ENCODE peak calls at places on chromosomes 3 and 15, in five cellular contexts. D is Caco-2; W is body of pancreas; V is upper lobe of left lung; N is CD8-positive, alpha-beta memory T cell. G is an unnamed sample.

GRCh38 chr15:101124731-101125558 is 126.9 kb downstream of the CHSY1 start:
- DNase-seq in D (no peak), W (no peak), V (no peak), N (no peak), G (no peak)

GRCh38 chr3:107308716-107309115 is 68.5 kb upstream of the CCDC54 start:
- DNase-seq in D (no peak), W (no peak), V (no peak), N (no peak), G (no peak)

GRCh38 chr3:43953814-43954241 is 263.1 kb downstream of the ABHD5 start:
- DNase-seq in D (no peak), W (no peak), V (no peak), N (no peak), G (no peak)

GRCh38 chr3:179037361-179037760 is 34.2 kb downstream of the ZMAT3 start:
- DNase-seq in D (no peak), W (no peak), V (no peak), N (peak; percentile 28), G (no peak)

GRCh38 chr15:90552162-90552928 is 22.6 kb downstream of the CRTC3 start:
- DNase-seq in D (no peak), W (no peak), V (no peak), N (no peak), G (no peak)

GRCh38 chr3:141308588-141309218 is 59.6 kb upstream of the ZBTB38 start:
- DNase-seq in D (peak; percentile 74), W (peak; percentile 79), V (peak; percentile 70), N (no peak), G (peak; percentile 71)

GRCh38 chr15:66065325-66065724 is 188.2 kb downstream of the MEGF11 start:
- DNase-seq in D (no peak), W (no peak), V (no peak), N (no peak), G (no peak)

GRCh38 chr3:196287066-196287404 is 491 bp downstream of the PCYT1A start:
- DNase-seq in D (no peak), W (no peak), V (peak; percentile 39), N (no peak), G (no peak)

GRCh38 chr15:90706394-90707327 is 10.5 kb upstream of the BLM start:
- DNase-seq in D (no peak), W (no peak), V (no peak), N (no peak), G (no peak)

GRCh38 chr3:13851997-13852637 is 27.8 kb downstream of the WNT7A start:
- DNase-seq in D (no peak), W (no peak), V (no peak), N (no peak), G (no peak)

GRCh38 chr3:186374370-186374769 is 12.3 kb upstream of the DGKG start:
- DNase-seq in D (no peak), W (no peak), V (no peak), N (no peak), G (no peak)

GRCh38 chr15:35648941-35649340 is 103.0 kb upstream of the DPH6 start:
- DNase-seq in D (no peak), W (no peak), V (no peak), N (no peak), G (no peak)

GRCh38 chr3:5136619-5137429 is 14.7 kb downstream of the ARL8B start:
- DNase-seq in D (peak; percentile 37), W (no peak), V (no peak), N (peak; percentile 45), G (peak; percentile 33)

GRCh38 chr3:99659032-99659431 is 20.6 kb downstream of the COL8A1 start:
- DNase-seq in D (no peak), W (no peak), V (no peak), N (no peak), G (no peak)

GRCh38 chr3:47409688-47410416 is 29.0 kb downstream of the PTPN23 start:
- DNase-seq in D (no peak), W (no peak), V (no peak), N (no peak), G (no peak)

DNA sequence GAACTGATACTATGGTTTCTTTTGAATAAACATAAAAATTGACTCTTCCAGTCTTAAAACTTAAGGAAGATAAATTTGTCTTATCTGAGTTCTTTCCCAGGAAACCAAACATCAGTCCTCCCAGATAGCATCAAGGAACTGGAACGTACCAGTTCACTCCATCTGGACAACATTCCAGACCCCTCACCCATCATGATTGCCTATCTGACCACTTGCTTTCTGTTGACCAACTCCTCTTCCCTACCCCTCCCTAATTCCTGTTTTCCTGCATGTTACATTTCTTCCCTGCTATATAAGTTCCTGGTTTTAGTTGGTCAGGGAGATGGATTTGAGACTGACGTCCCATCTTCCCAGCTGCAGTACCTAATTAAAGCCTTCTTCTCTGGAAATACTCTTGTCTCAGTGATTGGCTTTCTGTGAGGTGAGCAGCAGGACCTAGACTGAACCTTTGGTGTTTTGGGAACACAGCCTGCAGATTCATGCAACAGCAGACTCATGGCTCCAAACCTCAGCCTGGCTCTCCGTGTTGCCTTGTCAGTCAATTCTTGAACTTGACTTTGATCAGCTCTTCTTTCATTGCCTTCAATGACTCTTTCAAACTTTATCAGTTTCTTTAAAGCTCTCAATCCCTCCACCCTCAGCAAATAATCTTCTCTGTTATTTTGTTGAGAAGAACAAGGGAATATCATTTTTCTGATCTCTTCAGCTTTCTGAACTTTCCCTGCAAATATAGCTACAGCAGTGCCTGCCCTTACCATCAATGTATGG is 123.6 kb downstream of the RPL22L1 start:
- DNase-seq in D (no peak), W (no peak), V (no peak), N (no peak), G (no peak)
- H3K4me1 ChIP-seq in D (peaks cover 23% of the 10 kb centered on the region), W (peaks cover 4% of the 10 kb centered on the region), V (no peaks in the 10 kb centered on the region), N (no peaks in the 10 kb centered on the region), G (peaks cover 10% of the 10 kb centered on the region)

DNA sequence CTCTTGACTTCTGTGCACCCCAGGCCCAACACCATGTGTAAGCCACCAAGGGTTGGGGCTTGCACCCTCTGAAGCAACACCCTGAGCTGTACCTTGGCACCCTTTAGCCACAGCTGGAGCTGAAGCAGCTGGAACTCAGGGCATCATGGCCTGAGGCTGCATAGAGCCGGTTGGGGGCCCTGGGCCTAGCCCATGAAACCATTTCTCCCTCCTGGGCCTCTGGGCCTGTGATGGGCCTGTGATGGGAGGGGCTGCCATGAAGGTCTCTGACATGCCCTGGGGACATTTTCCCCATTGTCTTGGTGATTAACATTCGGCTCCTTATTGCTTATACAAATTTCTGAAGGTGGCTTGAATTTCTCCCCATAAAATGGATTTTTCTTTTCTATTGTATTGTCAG is 22.4 kb upstream of the ADAMTSL3 start:
- DNase-seq in D (no peak), W (no peak), V (no peak), N (no peak), G (no peak)
- H3K4me1 ChIP-seq in D (no peaks in the 10 kb centered on the region), W (no peaks in the 10 kb centered on the region), V (no peaks in the 10 kb centered on the region), N (no peaks in the 10 kb centered on the region), G (no peaks in the 10 kb centered on the region)

GRCh38 chr3:157135671-157136396 is 24.1 kb downstream of the CCNL1 start:
- DNase-seq in D (no peak), W (peak; percentile 65), V (no peak), N (no peak), G (no peak)

GRCh38 chr3:157134620-157135191 is 25.2 kb downstream of the CCNL1 start:
- DNase-seq in D (no peak), W (peak; percentile 84), V (no peak), N (no peak), G (no peak)

GRCh38 chr3:157133434-157134320 is 26.3 kb downstream of the CCNL1 start:
- DNase-seq in D (no peak), W (no peak), V (no peak), N (no peak), G (no peak)

GRCh38 chr3:157139938-157140534 is 19.9 kb downstream of the CCNL1 start:
- DNase-seq in D (no peak), W (no peak), V (no peak), N (no peak), G (no peak)

DNA sequence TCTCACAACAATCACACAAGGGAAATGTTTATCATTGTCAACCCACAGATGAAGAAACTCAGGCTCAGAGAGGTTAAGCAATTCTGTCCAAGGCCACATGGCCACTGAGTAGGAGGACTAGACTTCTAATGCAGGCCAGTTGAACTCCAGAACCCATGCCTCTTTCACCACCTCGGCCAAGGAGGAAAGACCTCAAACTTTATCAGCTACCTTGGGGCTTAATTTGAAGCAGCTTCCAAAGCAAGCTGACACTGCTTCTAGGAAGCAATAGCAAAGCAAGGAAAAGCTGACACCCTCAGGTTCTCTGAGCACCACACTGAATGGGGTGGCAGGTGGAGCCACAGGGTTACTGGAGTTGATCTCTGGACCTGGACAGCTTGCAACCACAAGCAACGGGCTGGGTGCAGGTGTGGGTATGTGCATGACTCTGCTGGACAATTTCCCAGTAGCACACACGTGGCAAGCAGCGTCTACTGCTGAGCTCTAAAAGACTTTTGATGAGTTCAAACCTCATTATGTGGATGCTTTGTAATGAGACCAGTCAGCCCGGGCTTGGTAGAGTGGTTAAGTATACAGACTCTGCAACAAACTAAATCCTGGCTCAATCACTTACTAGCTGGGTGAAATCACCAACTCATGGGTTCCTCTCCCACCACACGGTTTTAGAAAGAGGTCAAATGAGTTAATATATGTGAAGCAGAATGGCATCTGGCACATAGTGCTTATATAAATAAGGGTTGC is 23.1 kb downstream of the CCNL1 start:
- DNase-seq in D (no peak), W (peak; percentile 81), V (peak; percentile 61), N (no peak), G (no peak)
- H3K4me1 ChIP-seq in D (peaks cover 27% of the 10 kb centered on the region), W (peaks cover 57% of the 10 kb centered on the region), V (peaks cover 28% of the 10 kb centered on the region), N (peaks cover 28% of the 10 kb centered on the region), G (peaks cover 3% of the 10 kb centered on the region)

GRCh38 chr15:45670511-45670910 is 35.7 kb downstream of the SQOR start:
- DNase-seq in D (no peak), W (no peak), V (no peak), N (no peak), G (no peak)
- H3K4me1 ChIP-seq in D (no peaks in the 10 kb centered on the region), W (no peaks in the 10 kb centered on the region), V (peaks cover 16% of the 10 kb centered on the region), N (no peaks in the 10 kb centered on the region), G (no peaks in the 10 kb centered on the region)

GRCh38 chr3:38138347-38139190 is at the start of gene MYD88:
- DNase-seq in D (peak; percentile 76), W (peak; percentile 77), V (peak; percentile 93), N (peak; percentile 82), G (peak; percentile 88)

GRCh38 chr3:38137615-38138346 is 680 bp upstream of the MYD88 start:
- DNase-seq in D (peak; percentile 41), W (peak; percentile 22), V (no peak), N (peak; percentile 5), G (peak; percentile 38)

GRCh38 chr3:38136272-38136806 is 588 bp downstream of the ACAA1 start:
- DNase-seq in D (no peak), W (peak; percentile 51), V (peak; percentile 50), N (no peak), G (no peak)

GRCh38 chr3:38139191-38139590 is 730 bp downstream of the MYD88 start:
- DNase-seq in D (no peak), W (peak; percentile 9), V (no peak), N (no peak), G (no peak)

GRCh38 chr3:38136807-38137614 is at the start of gene ACAA1:
- DNase-seq in D (peak; percentile 99), W (peak; percentile 100), V (peak; percentile 100), N (peak; percentile 96), G (peak; percentile 100)
- H3K4me1 ChIP-seq in D (peaks cover 44% of the 10 kb centered on the region), W (peaks cover 65% of the 10 kb centered on the region), V (peaks cover 69% of the 10 kb centered on the region), N (peaks cover 37% of the 10 kb centered on the region), G (peaks cover 28% of the 10 kb centered on the region)

DNA sequence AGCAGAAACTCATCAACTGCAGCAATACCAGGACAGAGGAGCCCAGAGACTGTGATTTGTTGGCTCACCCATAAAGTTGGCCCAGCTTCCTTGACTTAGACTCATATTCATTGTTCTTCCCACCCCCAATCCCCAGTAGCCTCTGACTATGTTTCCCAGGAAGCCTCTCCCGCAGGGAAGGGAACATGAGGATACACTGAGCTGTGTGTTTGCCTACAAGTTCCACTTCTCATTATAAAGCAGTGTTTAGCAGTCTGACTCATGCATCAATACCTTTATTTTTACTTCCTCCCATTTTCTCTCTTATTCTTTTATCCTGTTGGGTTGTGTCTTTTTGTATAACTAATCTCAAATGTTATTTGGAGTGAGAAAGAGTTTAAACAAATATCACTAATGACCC is 111.6 kb upstream of the PHLDB2 start:
- DNase-seq in D (no peak), W (no peak), V (no peak), N (no peak), G (no peak)
- H3K4me1 ChIP-seq in D (no peaks in the 10 kb centered on the region), W (peaks cover 31% of the 10 kb centered on the region), V (no peaks in the 10 kb centered on the region), N (no peaks in the 10 kb centered on the region), G (peaks cover 50% of the 10 kb centered on the region)